ENCODE peak calls at places on chromosomes 6 and 20, in five cellular contexts. U is H1, V is WTC11, T is K562, E is HepG2. K is an unnamed sample.

GRCh38 chr6:169622618-169623017 is 79.2 kb downstream of the WDR27 start:
- DNase-seq in V (no peak), E (no peak), U (no peak), T (no peak), K (no peak)

GRCh38 chr6:31125162-31125561 is 4.9 kb upstream of the CDSN start:
- DNase-seq in V (no peak), E (no peak), U (no peak), T (no peak), K (no peak)

GRCh38 chr20:34385464-34385863 is 22.4 kb downstream of the ITCH start:
- DNase-seq in E (no peak), U (no peak), T (no peak), V (no peak), K (no peak)

GRCh38 chr6:16639689-16640480 is 121.4 kb downstream of the ATXN1 start:
- DNase-seq in T (no peak), E (no peak), V (no peak), U (no peak), K (no peak)

GRCh38 chr6:75481394-75481793 is 12.2 kb downstream of the FILIP1 start:
- DNase-seq in V (no peak), U (no peak), E (no peak), T (no peak), K (no peak)

GRCh38 chr6:41698350-41698781 is 37.0 kb downstream of the TFEB start:
- DNase-seq in E (no peak), V (no peak), T (no peak), U (no peak), K (no peak)

GRCh38 chr6:21999012-21999528 is 297.8 kb downstream of the PRL start:
- DNase-seq in E (no peak), V (no peak), U (no peak), T (no peak), K (no peak)

GRCh38 chr20:63964412-63964811 is 5.3 kb downstream of the ZNF512B start:
- DNase-seq in T (no peak), V (no peak), U (no peak), E (no peak), K (no peak)

GRCh38 chr6:1798965-1799325 is 189.2 kb downstream of the FOXC1 start:
- DNase-seq in E (no peak), T (no peak), U (no peak), V (no peak), K (no peak)

GRCh38 chr6:142242269-142242668 is 59.5 kb upstream of the ADGRG6 start:
- DNase-seq in T (no peak), E (no peak), V (no peak), U (no peak), K (peak)

GRCh38 chr6:20688710-20689500 is 154.6 kb downstream of the CDKAL1 start:
- DNase-seq in E (no peak), V (no peak), T (peak), U (no peak), K (no peak)

GRCh38 chr6:111521497-111522275 is 38.7 kb upstream of the REV3L start:
- DNase-seq in T (no peak), U (no peak), E (no peak), V (no peak), K (no peak)

GRCh38 chr6:123715243-123715863 is 78.6 kb upstream of the TRDN start:
- DNase-seq in U (no peak), T (peak), V (no peak), E (peak), K (peak)

GRCh38 chr20:64214952-64215351 is 40.6 kb upstream of the PCMTD2 start:
- DNase-seq in V (no peak), U (no peak), T (no peak), E (no peak), K (no peak)

GRCh38 chr6:157045831-157046454 is 268.8 kb downstream of the ARID1B start:
- DNase-seq in U (no peak), E (peak), V (no peak), T (peak), K (peak)

GRCh38 chr20:2692036-2692885 is at the start of gene EBF4:
- DNase-seq in T (peak), V (peak), U (peak), E (no peak), K (peak)

GRCh38 chr6:13531956-13532355 is 42.4 kb upstream of the SIRT5 start:
- DNase-seq in V (no peak), U (no peak), T (no peak), E (no peak), K (peak)

GRCh38 chr6:47180633-47181032 is 129.1 kb downstream of the TNFRSF21 start:
- DNase-seq in V (no peak), E (peak), U (no peak), T (peak), K (no peak)

GRCh38 chr6:140893432-140893831 is 1239.3 kb upstream of the GJE1 start:
- DNase-seq in V (peak), U (no peak), T (no peak), E (no peak), K (peak)

GRCh38 chr6:51927450-51927849 is 160.0 kb downstream of the PKHD1 start:
- DNase-seq in T (no peak), V (no peak), E (no peak), U (no peak), K (no peak)

GRCh38 chr6:157533397-157533814 is 152.4 kb downstream of the ZDHHC14 start:
- DNase-seq in E (no peak), V (peak), U (peak), T (peak), K (peak)

GRCh38 chr6:144449218-144449617 is 164.1 kb downstream of the UTRN start:
- DNase-seq in T (no peak), E (no peak), U (no peak), V (no peak), K (no peak)

GRCh38 chr6:4078830-4079471 is at the start of gene FAM217A:
- DNase-seq in U (peak), V (peak), E (no peak), T (no peak), K (peak)

GRCh38 chr6:26613717-26614683 is 17.2 kb downstream of the ABT1 start:
- DNase-seq in T (no peak), U (peak), V (peak), E (no peak), K (peak)

GRCh38 chr6:26175033-26175427 is 87.8 kb downstream of the HFE start:
- DNase-seq in E (no peak), T (no peak), V (no peak), U (no peak), K (no peak)

GRCh38 chr6:170029416-170030283 is 261.2 kb downstream of the DLL1 start:
- DNase-seq in E (no peak), V (peak), U (no peak), T (no peak), K (no peak)

GRCh38 chr6:167493961-167494697 is 169.2 kb downstream of the TTLL2 start:
- DNase-seq in E (no peak), V (no peak), T (no peak), U (no peak), K (no peak)

GRCh38 chr20:63434599-63435378 is 37.7 kb downstream of the KCNQ2 start:
- DNase-seq in T (peak), U (peak), E (peak), V (peak), K (peak)

GRCh38 chr20:47493175-47493953 is 8.3 kb upstream of the NCOA3 start:
- DNase-seq in T (peak), V (no peak), E (peak), U (no peak), K (no peak)

GRCh38 chr20:18259730-18260129 is 28.6 kb upstream of the ZNF133 start:
- DNase-seq in T (no peak), V (no peak), E (no peak), U (no peak), K (no peak)

GRCh38 chr6:109008537-109008950 is 86.1 kb downstream of the SESN1 start:
- DNase-seq in V (no peak), T (no peak), U (no peak), E (no peak), K (no peak)

GRCh38 chr6:111427341-111428116 is 55.5 kb downstream of the REV3L start:
- DNase-seq in V (no peak), T (no peak), U (no peak), E (peak), K (no peak)

DNA sequence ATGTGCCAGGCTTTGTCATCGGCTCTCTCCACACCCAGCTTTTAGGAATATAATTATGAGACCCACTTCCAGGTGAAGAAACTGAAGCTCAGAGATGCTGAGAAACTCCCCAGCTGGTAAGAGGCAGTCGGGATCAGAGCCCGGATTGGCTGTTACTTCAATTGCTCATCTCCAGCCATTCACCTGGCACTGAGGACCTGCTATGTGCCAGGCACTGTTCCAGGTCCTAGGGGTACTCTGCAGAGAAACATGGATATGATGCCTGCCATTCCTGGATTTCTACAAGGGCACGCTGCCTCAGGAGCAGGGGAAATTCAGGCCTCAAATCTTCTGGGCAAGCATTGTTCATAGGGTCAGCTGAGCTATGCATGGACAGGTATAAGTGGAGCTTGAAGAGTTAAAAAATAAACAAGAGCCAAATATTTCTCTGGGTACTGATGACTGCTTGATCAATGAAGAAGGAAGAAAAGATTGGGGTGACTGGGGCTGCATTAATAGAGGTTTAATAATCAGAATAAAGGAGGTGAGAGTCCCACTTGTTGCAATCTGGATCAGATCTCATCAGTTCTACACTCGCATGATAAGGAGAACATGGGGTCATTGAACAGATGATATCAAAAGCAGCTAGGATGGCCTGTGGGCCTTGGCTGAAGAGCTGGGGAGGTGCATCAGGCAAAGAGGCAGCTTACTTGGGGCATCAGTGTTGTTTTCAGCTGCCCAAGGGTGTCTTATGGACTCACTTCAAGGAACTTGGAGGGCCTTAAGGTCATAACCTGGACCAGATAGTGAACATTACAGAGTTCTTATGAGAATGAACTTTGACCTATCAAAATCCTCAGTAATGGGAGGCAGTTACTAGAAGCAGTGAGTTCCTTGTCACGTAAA is 80.9 kb upstream of the TOX2 start:
- DNase-seq in E (no peak), V (no peak), T (no peak), U (no peak), K (no peak)
- TF ChIP-seq CREB1 in E (no peak), V (no peak), T (no peak), U (no peak), K (no peak)

GRCh38 chr6:9831783-9832182 is 583.1 kb downstream of the TFAP2A start:
- DNase-seq in T (no peak), V (no peak), E (no peak), U (no peak), K (no peak)

GRCh38 chr6:9830808-9831207 is 584.1 kb downstream of the TFAP2A start:
- DNase-seq in U (no peak), V (no peak), E (no peak), T (no peak), K (no peak)

GRCh38 chr6:9834233-9834632 is 580.6 kb downstream of the TFAP2A start:
- DNase-seq in T (no peak), V (no peak), E (no peak), U (no peak), K (no peak)
- TF ChIP-seq CREB1 in T (no peak), V (no peak), E (peak), U (no peak), K (no peak)

GRCh38 chr6:18269253-18269652 is 4.9 kb upstream of the DEK start:
- DNase-seq in T (peak), E (peak), V (no peak), U (no peak), K (no peak)
- TF ChIP-seq CREB1 in T (no peak), E (no peak), V (no peak), U (no peak), K (no peak)

GRCh38 chr6:96394727-96395126 is 126.9 kb upstream of the UFL1 start:
- DNase-seq in T (no peak), U (no peak), E (peak), V (no peak), K (peak)
- TF ChIP-seq CREB1 in T (no peak), U (no peak), E (no peak), V (no peak), K (no peak)